ENCODE peak calls at places on chromosomes 13 and 19, in five cellular contexts. T is PC-3, D is HFFc6, Q is AG09319, U is IMR-90. W is an unnamed sample.
A peak's percentile ranks its signal among the peaks of the same experiment; 100 is the strongest.

GRCh38 chr19:661427-662196 is 1.4 kb downstream of the RNF126 start:
- DNase-seq in T (no peak), D (no peak), Q (no peak), U (no peak), W (peak; percentile 31)

GRCh38 chr13:100508391-100508790 is 80.2 kb downstream of the GGACT start:
- DNase-seq in T (no peak), D (no peak), Q (no peak), U (no peak), W (no peak)

GRCh38 chr19:54532528-54532927 is 29.9 kb downstream of the LAIR2 start:
- DNase-seq in T (no peak), D (no peak), Q (no peak), U (no peak), W (no peak)

GRCh38 chr13:80547341-80547740 is 206.4 kb upstream of the SPRY2 start:
- DNase-seq in T (no peak), D (no peak), Q (no peak), U (no peak), W (no peak)

GRCh38 chr13:92805766-92806165 is 420.8 kb upstream of the GPC6 start:
- DNase-seq in T (no peak), D (no peak), Q (no peak), U (no peak), W (no peak)

GRCh38 chr19:52981329-52981728 is 18.6 kb upstream of the ZNF816 start:
- DNase-seq in T (no peak), D (no peak), Q (no peak), U (no peak), W (no peak)

GRCh38 chr19:33134571-33135041 is 2.7 kb downstream of the WDR88 start:
- DNase-seq in T (no peak), D (no peak), Q (no peak), U (no peak), W (no peak)

GRCh38 chr13:50080856-50081105 is 65.5 kb downstream of the KCNRG start:
- DNase-seq in T (no peak), D (peak; percentile 18), Q (no peak), U (peak; percentile 27), W (no peak)

GRCh38 chr13:66835040-66835628 is 395.0 kb downstream of the PCDH9 start:
- DNase-seq in T (no peak), D (no peak), Q (no peak), U (peak; percentile 18), W (no peak)

GRCh38 chr13:42354246-42355117 is 82.5 kb downstream of the AKAP11 start:
- DNase-seq in T (peak; percentile 43), D (peak; percentile 47), Q (no peak), U (peak; percentile 48), W (no peak)

GRCh38 chr19:38852231-38853044 is 2.7 kb upstream of the HNRNPL start:
- DNase-seq in T (peak; percentile 57), D (peak; percentile 85), Q (no peak), U (peak; percentile 79), W (peak; percentile 47)

GRCh38 chr19:46631481-46631880 is 4.5 kb downstream of the GNG8 start:
- DNase-seq in T (no peak), D (peak; percentile 72), Q (no peak), U (peak; percentile 61), W (no peak)

GRCh38 chr19:33194527-33194883 is 375 bp downstream of the LRP3 start:
- DNase-seq in T (no peak), D (no peak), Q (no peak), U (no peak), W (no peak)

GRCh38 chr13:112176746-112177119 is 109.8 kb downstream of the SOX1 start:
- DNase-seq in T (no peak), D (no peak), Q (no peak), U (no peak), W (no peak)

GRCh38 chr19:38290631-38291147 is 13.4 kb upstream of the C19orf33 start:
- DNase-seq in T (peak; percentile 97), D (peak; percentile 93), Q (peak; percentile 67), U (peak; percentile 98), W (peak; percentile 76)

GRCh38 chr13:93151277-93151676 is 75.3 kb upstream of the GPC6 start:
- DNase-seq in T (peak; percentile 35), D (no peak), Q (peak; percentile 4), U (peak; percentile 91), W (peak; percentile 4)

GRCh38 chr19:30076101-30076551 is 134.1 kb downstream of the URI1 start:
- DNase-seq in T (no peak), D (no peak), Q (no peak), U (no peak), W (no peak)

GRCh38 chr13:49303533-49304252 is 56.0 kb downstream of the CDADC1 start:
- DNase-seq in T (no peak), D (no peak), Q (no peak), U (no peak), W (no peak)

GRCh38 chr13:30400376-30400775 is 21.9 kb upstream of the UBE2L5 start:
- DNase-seq in T (no peak), D (no peak), Q (no peak), U (no peak), W (no peak)

GRCh38 chr13:78603240-78603947 is at the start of gene POU4F1:
- DNase-seq in T (no peak), D (no peak), Q (no peak), U (peak; percentile 11), W (peak; percentile 69)

GRCh38 chr19:28886708-28887107 is 326.2 kb downstream of the UQCRFS1 start:
- DNase-seq in T (no peak), D (no peak), Q (no peak), U (no peak), W (no peak)

GRCh38 chr13:28805193-28805819 is 14.8 kb upstream of the MTUS2 start:
- DNase-seq in T (peak; percentile 41), D (peak; percentile 11), Q (no peak), U (no peak), W (no peak)

DNA sequence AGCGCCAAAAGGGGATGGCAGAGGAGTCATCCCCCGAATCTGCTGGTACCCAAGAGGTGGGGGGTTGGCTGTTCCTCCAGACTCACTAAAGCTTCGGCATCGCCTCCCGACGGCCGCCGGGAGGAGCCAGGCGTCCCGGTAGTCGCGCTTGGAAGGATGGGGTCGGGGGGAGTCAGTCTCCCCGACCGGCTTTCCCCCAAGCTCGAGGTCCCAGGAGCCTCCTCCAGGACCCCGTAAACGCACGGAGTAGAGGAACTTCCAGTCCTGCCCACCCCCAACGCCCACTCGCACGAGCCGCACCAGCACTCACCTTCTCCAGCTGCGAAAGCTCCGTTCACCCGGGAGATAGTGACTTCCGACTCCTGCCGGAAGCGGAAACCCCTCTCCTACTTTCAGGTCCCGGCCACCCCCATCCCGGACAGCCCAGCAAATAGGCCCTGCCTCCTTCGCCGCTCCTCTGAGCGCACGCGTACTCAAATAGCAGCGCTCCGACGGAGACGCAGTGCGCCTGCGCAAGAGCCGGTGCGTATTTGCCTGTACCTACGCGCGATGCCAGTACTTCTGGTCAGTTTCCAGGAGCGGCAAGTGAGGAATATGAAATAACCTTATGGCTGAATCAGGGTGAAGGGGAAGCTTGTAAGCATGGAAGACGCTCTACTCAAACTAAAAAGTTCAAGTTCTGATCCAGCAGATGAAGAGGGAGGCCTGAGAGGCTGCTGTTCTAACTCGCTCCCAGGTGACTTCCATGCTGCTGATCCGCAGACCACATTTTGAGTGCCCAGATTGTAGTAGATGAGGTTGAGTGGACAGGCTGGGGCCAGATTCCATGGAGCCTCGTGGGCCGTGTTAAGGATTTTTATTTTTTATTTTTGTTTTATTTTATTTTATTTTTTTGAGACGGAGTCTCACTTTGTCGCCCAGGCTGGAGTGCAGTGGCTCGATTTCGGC is at the start of gene ELOF1:
- DNase-seq in T (peak; percentile 100), D (peak; percentile 98), Q (peak; percentile 95), U (peak; percentile 98), W (peak; percentile 99)
- TF ChIP-seq CTCF in T (peak; percentile 43), D (peak; percentile 49), Q (peak; percentile 27), U (peak; percentile 15), W (no peak)

DNA sequence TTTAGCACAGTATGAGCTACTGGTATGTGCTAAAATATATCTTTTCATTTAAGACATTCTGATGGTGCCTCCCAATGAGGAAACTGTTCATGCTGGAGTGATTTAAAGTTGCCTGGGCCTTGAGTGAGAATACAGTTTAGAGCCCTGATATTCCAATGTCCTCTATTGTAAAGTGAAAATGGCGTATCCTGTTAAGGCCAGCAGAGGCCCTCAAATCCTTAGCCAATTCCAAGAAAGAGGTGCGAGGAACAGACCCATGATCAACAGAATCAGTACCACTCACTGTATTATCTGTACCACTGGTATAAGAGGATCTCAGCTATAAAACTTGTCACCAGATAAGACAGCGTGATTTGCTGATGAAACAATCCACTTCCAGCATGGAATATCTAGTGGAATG is 273.1 kb upstream of the SLITRK5 start:
- DNase-seq in T (no peak), D (no peak), Q (no peak), U (no peak), W (no peak)
- TF ChIP-seq CTCF in T (no peak), D (no peak), Q (no peak), U (no peak), W (no peak)

DNA sequence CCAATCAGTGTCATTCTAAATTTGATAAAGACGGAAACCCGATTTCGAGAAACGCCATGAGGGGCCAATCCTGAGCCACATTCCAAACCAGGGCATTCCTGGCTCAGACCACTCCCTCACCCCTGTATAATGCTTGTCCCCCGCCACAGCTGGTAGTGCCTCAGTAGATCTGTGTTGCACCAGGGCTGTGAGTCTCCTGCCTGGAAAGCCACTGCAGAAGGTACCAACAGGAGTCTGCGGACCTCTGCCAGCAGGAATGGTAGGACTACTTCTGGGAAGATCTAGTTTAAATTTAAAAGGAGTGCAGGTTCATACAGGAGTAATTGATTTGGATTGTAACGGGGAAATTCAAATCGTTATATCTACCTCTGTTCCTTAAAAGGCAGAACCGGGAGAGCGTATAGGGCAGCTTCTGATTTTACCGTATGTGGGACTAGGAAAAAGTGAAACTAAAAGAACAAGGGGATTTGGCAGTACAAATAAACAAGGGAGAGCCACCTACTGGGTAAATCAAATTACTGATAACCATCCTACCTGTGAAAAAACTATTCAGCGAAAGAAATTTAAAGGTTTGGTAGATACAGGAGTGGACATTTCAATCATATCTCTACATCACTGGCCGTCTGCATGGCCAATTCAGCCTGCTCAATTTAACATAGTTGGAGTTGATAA is 20.8 kb upstream of the ZNF266 start:
- DNase-seq in T (no peak), D (no peak), Q (no peak), U (no peak), W (no peak)
- TF ChIP-seq CTCF in T (no peak), D (no peak), Q (no peak), U (no peak), W (no peak)

GRCh38 chr19:55676384-55676783 is 1.4 kb downstream of the EPN1 start:
- DNase-seq in T (peak; percentile 53), D (peak; percentile 30), Q (no peak), U (peak; percentile 13), W (no peak)

GRCh38 chr19:55677572-55678028 is 2.6 kb downstream of the EPN1 start:
- DNase-seq in T (no peak), D (no peak), Q (no peak), U (no peak), W (no peak)

GRCh38 chr19:55679343-55680257 is 4.6 kb downstream of the EPN1 start:
- DNase-seq in T (peak; percentile 92), D (peak; percentile 38), Q (no peak), U (peak; percentile 73), W (peak; percentile 58)

GRCh38 chr19:55676889-55677505 is 2.0 kb downstream of the EPN1 start:
- DNase-seq in T (no peak), D (no peak), Q (no peak), U (no peak), W (no peak)

DNA sequence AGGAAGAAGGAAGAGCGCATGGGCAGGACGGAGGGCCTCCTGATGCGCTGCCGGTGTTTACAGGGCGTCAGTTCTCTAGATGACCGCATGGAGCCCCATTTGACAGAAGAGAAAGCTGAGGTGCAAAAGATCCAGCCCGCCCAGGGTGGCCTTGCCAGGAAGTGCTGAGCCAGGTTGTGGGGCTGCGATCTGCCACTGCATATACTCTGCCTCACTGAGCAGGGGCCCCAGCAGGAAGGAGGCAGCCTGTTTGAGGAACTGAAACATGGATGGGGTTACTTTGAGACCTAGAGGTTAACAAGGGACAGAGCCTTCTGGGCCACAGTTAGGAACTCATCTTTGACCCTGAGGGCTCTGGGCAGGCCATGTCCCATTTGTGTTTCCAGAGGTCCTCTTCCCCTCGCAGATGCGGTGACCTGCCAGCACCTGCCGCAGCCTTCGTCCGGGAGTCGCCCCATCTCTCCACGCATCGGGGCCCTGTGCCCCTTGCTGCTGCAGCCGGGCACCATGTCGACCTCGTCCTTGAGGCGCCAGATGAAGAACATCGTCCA is 3.2 kb downstream of the EPN1 start:
- DNase-seq in T (no peak), D (no peak), Q (no peak), U (no peak), W (no peak)
- TF ChIP-seq CTCF in T (no peak), D (no peak), Q (no peak), U (no peak), W (no peak)

W was measured in RWPE1.